ENCODE peak calls at places on chromosomes 5 and 9, in five cellular contexts. One of them, this sample, is unnamed.
A peak's percentile ranks its signal among the peaks of the same experiment; 100 is the strongest.

GRCh38 chr9:124767830-124768229 is 3.3 kb downstream of the NR6A1 start:
- DNase-seq in lower lobe of right lung: no peak
- DNase-seq in A673: peak; percentile 36
- DNase-seq in heart right ventricle: no peak
- DNase-seq in upper lobe of right lung: no peak
- DNase-seq in this sample: no peak

GRCh38 chr9:18457498-18457897 is 16.5 kb upstream of the ADAMTSL1 start:
- DNase-seq in lower lobe of right lung: no peak
- DNase-seq in A673: no peak
- DNase-seq in heart right ventricle: no peak
- DNase-seq in upper lobe of right lung: no peak
- DNase-seq in this sample: no peak

GRCh38 chr5:42759456-42759855 is 2.8 kb downstream of the CCDC152 start:
- DNase-seq in lower lobe of right lung: no peak
- DNase-seq in A673: no peak
- DNase-seq in heart right ventricle: no peak
- DNase-seq in upper lobe of right lung: no peak
- DNase-seq in this sample: no peak

GRCh38 chr5:54243483-54244080 is 66.8 kb downstream of the ARL15 start:
- DNase-seq in lower lobe of right lung: no peak
- DNase-seq in A673: peak; percentile 63
- DNase-seq in heart right ventricle: no peak
- DNase-seq in upper lobe of right lung: no peak
- DNase-seq in this sample: no peak

GRCh38 chr9:30075451-30076199 is 2308.8 kb upstream of the ACO1 start:
- DNase-seq in lower lobe of right lung: no peak
- DNase-seq in A673: peak; percentile 12
- DNase-seq in heart right ventricle: no peak
- DNase-seq in upper lobe of right lung: no peak
- DNase-seq in this sample: no peak

GRCh38 chr9:133210609-133211008 is 1.6 kb upstream of the OBP2B start:
- DNase-seq in lower lobe of right lung: no peak
- DNase-seq in A673: no peak
- DNase-seq in heart right ventricle: no peak
- DNase-seq in upper lobe of right lung: peak; percentile 33
- DNase-seq in this sample: no peak

GRCh38 chr9:105502276-105502675 is 54.4 kb downstream of the FSD1L start:
- DNase-seq in lower lobe of right lung: no peak
- DNase-seq in A673: no peak
- DNase-seq in heart right ventricle: no peak
- DNase-seq in upper lobe of right lung: no peak
- DNase-seq in this sample: no peak

GRCh38 chr5:156529902-156530301 is 202.9 kb downstream of the SGCD start:
- DNase-seq in lower lobe of right lung: no peak
- DNase-seq in A673: no peak
- DNase-seq in heart right ventricle: no peak
- DNase-seq in upper lobe of right lung: no peak
- DNase-seq in this sample: no peak

GRCh38 chr9:33661186-33661585 is 134.2 kb upstream of the PRSS3 start:
- DNase-seq in lower lobe of right lung: no peak
- DNase-seq in A673: no peak
- DNase-seq in heart right ventricle: no peak
- DNase-seq in upper lobe of right lung: no peak
- DNase-seq in this sample: no peak

GRCh38 chr5:112174959-112175594 is 244.0 kb downstream of the EPB41L4A start:
- DNase-seq in lower lobe of right lung: no peak
- DNase-seq in A673: peak; percentile 63
- DNase-seq in heart right ventricle: no peak
- DNase-seq in upper lobe of right lung: no peak
- DNase-seq in this sample: peak; percentile 15

GRCh38 chr5:115494570-115495289 is 49.8 kb downstream of the FEM1C start:
- DNase-seq in lower lobe of right lung: no peak
- DNase-seq in A673: no peak
- DNase-seq in heart right ventricle: no peak
- DNase-seq in upper lobe of right lung: no peak
- DNase-seq in this sample: no peak

GRCh38 chr9:119961774-119962408 is 592.7 kb upstream of the BRINP1 start:
- DNase-seq in lower lobe of right lung: peak; percentile 56
- DNase-seq in A673: peak; percentile 38
- DNase-seq in heart right ventricle: peak; percentile 29
- DNase-seq in upper lobe of right lung: peak; percentile 78
- DNase-seq in this sample: no peak

GRCh38 chr9:91177661-91178280 is 183.9 kb downstream of the AUH start:
- DNase-seq in lower lobe of right lung: no peak
- DNase-seq in A673: no peak
- DNase-seq in heart right ventricle: no peak
- DNase-seq in upper lobe of right lung: no peak
- DNase-seq in this sample: no peak

GRCh38 chr5:13976867-13977479 is 32.5 kb upstream of the DNAH5 start:
- DNase-seq in lower lobe of right lung: no peak
- DNase-seq in A673: peak; percentile 60
- DNase-seq in heart right ventricle: no peak
- DNase-seq in upper lobe of right lung: no peak
- DNase-seq in this sample: no peak

GRCh38 chr9:19114680-19115270 is 12.1 kb upstream of the HAUS6 start:
- DNase-seq in lower lobe of right lung: no peak
- DNase-seq in A673: no peak
- DNase-seq in heart right ventricle: no peak
- DNase-seq in upper lobe of right lung: no peak
- DNase-seq in this sample: no peak

GRCh38 chr5:4078544-4078943 is 482.9 kb downstream of the IRX1 start:
- DNase-seq in lower lobe of right lung: no peak
- DNase-seq in A673: no peak
- DNase-seq in heart right ventricle: no peak
- DNase-seq in upper lobe of right lung: no peak
- DNase-seq in this sample: no peak

GRCh38 chr5:108003178-108003577 is 332.4 kb upstream of the EFNA5 start:
- DNase-seq in lower lobe of right lung: no peak
- DNase-seq in A673: peak; percentile 7
- DNase-seq in heart right ventricle: no peak
- DNase-seq in upper lobe of right lung: no peak
- DNase-seq in this sample: no peak

GRCh38 chr9:100167912-100168775 is 69.1 kb downstream of the INVS start:
- DNase-seq in lower lobe of right lung: no peak
- DNase-seq in A673: no peak
- DNase-seq in heart right ventricle: no peak
- DNase-seq in upper lobe of right lung: no peak
- DNase-seq in this sample: no peak

GRCh38 chr5:175893466-175893865 is 22.1 kb downstream of the CPLX2 start:
- DNase-seq in lower lobe of right lung: no peak
- DNase-seq in A673: no peak
- DNase-seq in heart right ventricle: peak; percentile 74
- DNase-seq in upper lobe of right lung: no peak
- DNase-seq in this sample: no peak

GRCh38 chr9:114363424-114363823 is 24.4 kb downstream of the AKNA start:
- DNase-seq in lower lobe of right lung: no peak
- DNase-seq in A673: no peak
- DNase-seq in heart right ventricle: no peak
- DNase-seq in upper lobe of right lung: peak; percentile 2
- DNase-seq in this sample: no peak

GRCh38 chr9:109456811-109457210 is 41.3 kb downstream of the PTPN3 start:
- DNase-seq in lower lobe of right lung: no peak
- DNase-seq in A673: no peak
- DNase-seq in heart right ventricle: no peak
- DNase-seq in upper lobe of right lung: no peak
- DNase-seq in this sample: no peak

GRCh38 chr9:11962327-11962726 is 730.9 kb upstream of the TYRP1 start:
- DNase-seq in lower lobe of right lung: no peak
- DNase-seq in A673: no peak
- DNase-seq in heart right ventricle: no peak
- DNase-seq in upper lobe of right lung: no peak
- DNase-seq in this sample: no peak

GRCh38 chr5:116237917-116238502 is 153.2 kb downstream of the COMMD10 start:
- DNase-seq in lower lobe of right lung: no peak
- DNase-seq in A673: peak; percentile 27
- DNase-seq in heart right ventricle: no peak
- DNase-seq in upper lobe of right lung: no peak
- DNase-seq in this sample: no peak

GRCh38 chr5:127838661-127839060 is 135.5 kb downstream of the CCDC192 start:
- DNase-seq in lower lobe of right lung: no peak
- DNase-seq in A673: no peak
- DNase-seq in heart right ventricle: no peak
- DNase-seq in upper lobe of right lung: no peak
- DNase-seq in this sample: no peak

GRCh38 chr9:35948901-35949318 is 9.0 kb downstream of the OR2S2 start:
- DNase-seq in lower lobe of right lung: no peak
- DNase-seq in A673: no peak
- DNase-seq in heart right ventricle: no peak
- DNase-seq in upper lobe of right lung: no peak
- DNase-seq in this sample: no peak

GRCh38 chr5:9263656-9264055 is 282.2 kb downstream of the SEMA5A start:
- DNase-seq in lower lobe of right lung: no peak
- DNase-seq in A673: no peak
- DNase-seq in heart right ventricle: no peak
- DNase-seq in upper lobe of right lung: no peak
- DNase-seq in this sample: no peak

GRCh38 chr5:34639852-34640626 is 16.1 kb upstream of the RAI14 start:
- DNase-seq in lower lobe of right lung: no peak
- DNase-seq in A673: no peak
- DNase-seq in heart right ventricle: no peak
- DNase-seq in upper lobe of right lung: no peak
- DNase-seq in this sample: no peak

GRCh38 chr5:151671979-151672378 is 14.7 kb downstream of the SPARC start:
- DNase-seq in lower lobe of right lung: no peak
- DNase-seq in A673: peak; percentile 77
- DNase-seq in heart right ventricle: peak; percentile 35
- DNase-seq in upper lobe of right lung: no peak
- DNase-seq in this sample: no peak

GRCh38 chr5:133430095-133430494 is 182.2 kb downstream of the FSTL4 start:
- DNase-seq in lower lobe of right lung: no peak
- DNase-seq in A673: no peak
- DNase-seq in heart right ventricle: no peak
- DNase-seq in upper lobe of right lung: no peak
- DNase-seq in this sample: no peak

GRCh38 chr5:133431326-133431725 is 181.0 kb downstream of the FSTL4 start:
- DNase-seq in lower lobe of right lung: no peak
- DNase-seq in A673: no peak
- DNase-seq in heart right ventricle: no peak
- DNase-seq in upper lobe of right lung: no peak
- DNase-seq in this sample: no peak

GRCh38 chr5:133433133-133433532 is 179.2 kb downstream of the FSTL4 start:
- DNase-seq in lower lobe of right lung: no peak
- DNase-seq in A673: no peak
- DNase-seq in heart right ventricle: no peak
- DNase-seq in upper lobe of right lung: no peak
- DNase-seq in this sample: no peak

GRCh38 chr5:133434336-133434735 is 178.0 kb downstream of the FSTL4 start:
- DNase-seq in lower lobe of right lung: no peak
- DNase-seq in A673: no peak
- DNase-seq in heart right ventricle: no peak
- DNase-seq in upper lobe of right lung: no peak
- DNase-seq in this sample: no peak

GRCh38 chr5:133433641-133434040 is 178.7 kb downstream of the FSTL4 start:
- DNase-seq in lower lobe of right lung: no peak
- DNase-seq in A673: no peak
- DNase-seq in heart right ventricle: no peak
- DNase-seq in upper lobe of right lung: no peak
- DNase-seq in this sample: no peak
- H3K27ac ChIP-seq in lower lobe of right lung: no peak overlapping the region
- H3K27ac ChIP-seq in A673: no peak overlapping the region
- H3K27ac ChIP-seq in heart right ventricle: no peak overlapping the region
- H3K27ac ChIP-seq in upper lobe of right lung: no peak overlapping the region
- H3K27ac ChIP-seq in this sample: no peak overlapping the region

DNA sequence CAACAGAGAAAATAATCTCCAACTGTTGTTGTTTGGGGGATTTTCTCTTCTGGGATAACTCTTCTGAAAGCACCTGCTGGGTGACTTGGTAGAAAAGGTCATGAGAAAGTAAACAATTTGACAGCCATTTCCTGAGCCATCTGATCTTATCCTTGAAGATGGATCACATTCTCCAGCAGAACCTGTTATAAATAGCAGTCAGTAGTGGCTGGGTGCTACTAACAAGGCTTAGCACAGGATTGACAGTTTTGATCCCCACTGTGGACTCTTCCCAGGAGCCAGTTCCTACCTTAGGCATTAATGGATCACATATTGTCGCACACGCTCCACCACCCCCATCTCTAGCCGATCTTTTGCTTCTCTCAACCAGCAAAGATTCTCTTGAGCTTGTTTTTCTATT is 220.2 kb downstream of the PLK2 start:
- DNase-seq in lower lobe of right lung: no peak
- DNase-seq in A673: no peak
- DNase-seq in heart right ventricle: no peak
- DNase-seq in upper lobe of right lung: no peak
- DNase-seq in this sample: no peak
- H3K27ac ChIP-seq in lower lobe of right lung: no peak overlapping the region
- H3K27ac ChIP-seq in A673: no peak overlapping the region
- H3K27ac ChIP-seq in heart right ventricle: no peak overlapping the region
- H3K27ac ChIP-seq in upper lobe of right lung: peak overlapping the region; percentile 6
- H3K27ac ChIP-seq in this sample: peak overlapping the region; percentile 36

GRCh38 chr9:70571247-70571646 is 156.8 kb upstream of the KLF9 start:
- DNase-seq in lower lobe of right lung: no peak
- DNase-seq in A673: no peak
- DNase-seq in heart right ventricle: no peak
- DNase-seq in upper lobe of right lung: no peak
- DNase-seq in this sample: no peak

GRCh38 chr9:70573308-70573707 is 158.9 kb upstream of the KLF9 start:
- DNase-seq in lower lobe of right lung: no peak
- DNase-seq in A673: no peak
- DNase-seq in heart right ventricle: no peak
- DNase-seq in upper lobe of right lung: no peak
- DNase-seq in this sample: no peak

GRCh38 chr9:70577671-70578070 is 163.2 kb upstream of the KLF9 start:
- DNase-seq in lower lobe of right lung: no peak
- DNase-seq in A673: no peak
- DNase-seq in heart right ventricle: no peak
- DNase-seq in upper lobe of right lung: no peak
- DNase-seq in this sample: no peak

GRCh38 chr9:70576121-70576520 is 161.7 kb upstream of the KLF9 start:
- DNase-seq in lower lobe of right lung: no peak
- DNase-seq in A673: no peak
- DNase-seq in heart right ventricle: no peak
- DNase-seq in upper lobe of right lung: no peak
- DNase-seq in this sample: no peak

GRCh38 chr9:70574222-70574837 is 159.9 kb upstream of the KLF9 start:
- DNase-seq in lower lobe of right lung: no peak
- DNase-seq in A673: no peak
- DNase-seq in heart right ventricle: no peak
- DNase-seq in upper lobe of right lung: no peak
- DNase-seq in this sample: no peak
- H3K27ac ChIP-seq in lower lobe of right lung: peak overlapping the region; percentile 28
- H3K27ac ChIP-seq in A673: no peak overlapping the region
- H3K27ac ChIP-seq in heart right ventricle: peak overlapping the region; percentile 47
- H3K27ac ChIP-seq in upper lobe of right lung: peak overlapping the region; percentile 43
- H3K27ac ChIP-seq in this sample: no peak overlapping the region

DNA sequence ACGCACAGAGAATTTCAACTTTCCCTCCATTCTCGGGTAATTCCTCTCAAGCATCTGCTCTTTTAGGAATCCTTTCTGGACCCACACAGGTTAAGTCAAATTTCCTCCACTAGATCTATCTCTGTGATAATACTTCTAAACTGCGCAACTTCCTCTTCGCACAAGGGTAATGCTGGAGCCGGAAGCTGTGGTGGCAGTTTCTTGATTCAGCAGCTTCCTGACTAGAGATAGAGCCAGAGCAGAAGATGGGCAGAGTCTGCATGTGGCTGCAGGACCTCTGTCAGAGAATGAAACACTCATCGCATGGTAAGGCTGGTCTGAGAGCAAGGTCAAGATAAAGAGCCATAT is 11.1 kb upstream of the CDC42SE2 start:
- DNase-seq in lower lobe of right lung: peak; percentile 77
- DNase-seq in A673: peak; percentile 71
- DNase-seq in heart right ventricle: peak; percentile 29
- DNase-seq in upper lobe of right lung: peak; percentile 68
- DNase-seq in this sample: no peak
- H3K27ac ChIP-seq in lower lobe of right lung: peak overlapping the region; percentile 62
- H3K27ac ChIP-seq in A673: no peak overlapping the region
- H3K27ac ChIP-seq in heart right ventricle: no peak overlapping the region
- H3K27ac ChIP-seq in upper lobe of right lung: peak overlapping the region; percentile 70
- H3K27ac ChIP-seq in this sample: no peak overlapping the region

GRCh38 chr9:13491493-13492424 is 212.3 kb upstream of the MPDZ start:
- DNase-seq in lower lobe of right lung: no peak
- DNase-seq in A673: peak; percentile 67
- DNase-seq in heart right ventricle: no peak
- DNase-seq in upper lobe of right lung: no peak
- DNase-seq in this sample: no peak
- H3K27ac ChIP-seq in lower lobe of right lung: no peak overlapping the region
- H3K27ac ChIP-seq in A673: no peak overlapping the region
- H3K27ac ChIP-seq in heart right ventricle: no peak overlapping the region
- H3K27ac ChIP-seq in upper lobe of right lung: no peak overlapping the region
- H3K27ac ChIP-seq in this sample: no peak overlapping the region

This sample was measured in caudate nucleus.